ENCODE peak calls at places on chromosomes 4 and X, in four cellular contexts. I, C, Y and G are unnamed samples.

GRCh38 chr4:116357758-116358157 is 727.6 kb downstream of the TRAM1L1 start:
- DNase-seq in I (no peak), C (no peak), Y (no peak), G (peak)

GRCh38 chrX:44451056-44451455 is 91.6 kb downstream of the FUNDC1 start:
- DNase-seq in I (no peak), Y (no peak), C (no peak), G (no peak)

GRCh38 chr4:73828945-73829344 is 7.5 kb upstream of the CXCL6 start:
- DNase-seq in Y (no peak), C (no peak), I (no peak), G (no peak)

GRCh38 chr4:111778543-111778942 is 366.7 kb upstream of the FAM241A start:
- DNase-seq in C (no peak), Y (no peak), I (no peak), G (no peak)

GRCh38 chr4:100736651-100737450 is 219.0 kb upstream of the EMCN start:
- DNase-seq in C (no peak), Y (no peak), I (no peak), G (no peak)

GRCh38 chrX:110049096-110049495 is 46.2 kb downstream of the TMEM164 start:
- DNase-seq in C (no peak), Y (no peak), I (no peak), G (no peak)

GRCh38 chr4:122958505-122958904 is 36.1 kb upstream of the NUDT6 start:
- DNase-seq in Y (no peak), C (no peak), I (no peak), G (no peak)

GRCh38 chr4:157509286-157509685 is 288.8 kb downstream of the GRIA2 start:
- DNase-seq in I (no peak), C (no peak), Y (no peak), G (no peak)

GRCh38 chrX:41086627-41086932 is 1.3 kb downstream of the USP9X start:
- DNase-seq in Y (no peak), I (no peak), C (peak), G (no peak)

GRCh38 chr4:42278709-42279324 is 118.5 kb upstream of the SHISA3 start:
- DNase-seq in Y (no peak), I (no peak), C (no peak), G (no peak)

GRCh38 chr4:138595731-138596465 is 353.7 kb upstream of the SLC7A11 start:
- DNase-seq in Y (no peak), I (peak), C (no peak), G (no peak)

GRCh38 chrX:8783100-8784098 is 17.8 kb downstream of the FAM9A start:
- DNase-seq in C (no peak), I (no peak), Y (no peak), G (no peak)

GRCh38 chr4:76673361-76673760 is 224.6 kb downstream of the SOWAHB start:
- DNase-seq in C (no peak), I (no peak), Y (no peak), G (no peak)

GRCh38 chr4:176277162-176277904 is 8.3 kb upstream of the ASB5 start:
- DNase-seq in C (peak), I (peak), Y (peak), G (peak)

GRCh38 chr4:762211-763190 is 56.9 kb downstream of the PCGF3 start:
- DNase-seq in Y (no peak), I (no peak), C (peak), G (peak)

GRCh38 chr4:43410636-43411035 is 518.1 kb downstream of the GRXCR1 start:
- DNase-seq in C (no peak), I (no peak), Y (no peak), G (no peak)

GRCh38 chr4:173073939-173074500 is 94.6 kb upstream of the GALNT7 start:
- DNase-seq in C (no peak), Y (no peak), I (no peak), G (no peak)

GRCh38 chrX:119235872-119236598 is at the start of gene PGRMC1:
- DNase-seq in Y (peak), I (peak), C (peak), G (peak)

DNA sequence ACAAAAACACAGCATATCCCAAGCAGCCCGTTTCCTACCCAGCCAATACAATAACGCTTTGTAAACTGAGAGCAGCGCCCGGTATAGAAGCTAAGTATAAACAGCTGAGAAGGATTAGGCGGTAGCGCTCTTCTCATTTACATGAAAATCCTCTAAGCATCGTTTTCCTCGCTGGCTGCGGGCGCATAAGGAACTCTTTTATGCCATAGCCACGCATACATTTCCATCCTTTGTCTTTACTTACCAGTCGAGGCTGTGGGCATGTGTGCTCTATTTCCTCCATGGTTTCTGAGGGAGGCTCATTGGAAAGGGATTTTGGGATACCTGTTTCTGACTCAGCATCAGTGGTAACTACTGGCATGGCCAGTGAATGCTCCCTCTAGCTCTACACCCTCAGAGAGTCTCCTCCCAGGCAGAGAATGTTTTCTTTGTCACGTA is 383 bp downstream of the PCYT1B start:
- DNase-seq in I (no peak), Y (no peak), C (no peak), G (no peak)
- H3K4me3 ChIP-seq in I (peak), Y (peak), C (no peak), G (no peak)

GRCh38 chrX:132822634-132823012 is 135.8 kb downstream of the HS6ST2 start:
- DNase-seq in C (no peak), I (no peak), Y (no peak), G (no peak)

GRCh38 chrX:132820675-132821074 is 137.8 kb downstream of the HS6ST2 start:
- DNase-seq in I (no peak), C (no peak), Y (no peak), G (no peak)

GRCh38 chrX:132818638-132819037 is 139.8 kb downstream of the HS6ST2 start:
- DNase-seq in C (no peak), Y (no peak), I (no peak), G (no peak)

GRCh38 chrX:132821974-132822633 is 136.3 kb downstream of the HS6ST2 start:
- DNase-seq in C (no peak), I (no peak), Y (no peak), G (peak)

DNA sequence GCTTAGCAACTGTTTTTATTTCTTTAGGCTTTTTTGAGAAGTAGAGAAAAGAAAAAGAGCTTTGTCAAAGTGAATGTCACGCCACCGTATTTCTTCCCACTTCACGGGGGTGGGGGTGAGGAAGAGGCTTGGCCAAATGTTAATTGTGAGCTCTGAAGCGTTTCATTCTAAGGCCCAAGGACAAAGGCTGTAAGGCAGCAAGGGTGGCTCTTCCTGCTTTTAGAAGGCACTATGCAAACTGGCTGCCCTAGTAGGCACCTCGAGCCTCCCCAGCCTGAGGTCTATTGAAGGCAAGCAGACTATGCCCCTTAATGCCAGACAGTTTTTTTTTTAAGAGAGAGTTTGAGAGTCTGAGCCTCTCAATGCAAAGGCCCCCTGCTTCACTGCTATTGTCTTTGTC is 138.5 kb downstream of the HS6ST2 start:
- DNase-seq in C (no peak), Y (no peak), I (no peak), G (no peak)
- H3K4me3 ChIP-seq in C (no peak), Y (no peak), I (no peak), G (no peak)

DNA sequence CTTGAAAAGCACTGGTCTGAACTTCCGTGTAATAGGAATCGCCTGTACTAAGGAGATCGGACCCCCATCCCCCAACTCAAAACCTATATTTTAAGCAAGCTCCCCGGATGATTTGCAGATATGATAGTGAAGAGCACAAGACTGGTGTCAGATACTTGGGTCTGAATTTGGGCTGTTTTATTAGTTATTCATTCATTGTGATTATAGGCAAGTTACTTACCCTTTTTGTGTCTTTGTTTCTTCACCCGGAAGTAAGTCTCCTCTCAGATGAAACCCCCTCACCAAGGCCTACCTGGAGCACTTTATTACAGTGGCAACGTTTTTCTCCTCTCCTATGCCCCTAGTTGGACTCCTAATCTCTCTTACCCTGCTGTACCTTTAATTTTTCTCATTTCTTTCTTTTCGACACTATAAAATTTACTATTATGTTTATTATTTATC is 17.4 kb downstream of the STAP1 start:
- DNase-seq in I (no peak), C (no peak), Y (no peak), G (no peak)
- H3K4me3 ChIP-seq in I (no peak), C (no peak), Y (no peak), G (no peak)

GRCh38 chrX:17656035-17656418 is 81.3 kb upstream of the SCML1 start:
- DNase-seq in Y (no peak), I (no peak), C (no peak), G (no peak)
- H3K4me3 ChIP-seq in Y (peak), I (peak), C (no peak), G (no peak)

GRCh38 chr4:5892321-5893012 is 419 bp downstream of the CRMP1 start:
- DNase-seq in Y (no peak), I (no peak), C (no peak), G (no peak)
- H3K4me3 ChIP-seq in Y (no peak), I (no peak), C (no peak), G (no peak)

GRCh38 chrX:3346436-3347329 is at the start of gene MXRA5:
- DNase-seq in I (no peak), C (peak), Y (peak), G (no peak)
- H3K4me3 ChIP-seq in I (peak), C (no peak), Y (peak), G (no peak)

GRCh38 chrX:13761606-13762005 is 27.1 kb downstream of the OFD1 start:
- DNase-seq in I (no peak), Y (no peak), C (no peak), G (no peak)

GRCh38 chrX:13762015-13762414 is 27.5 kb downstream of the OFD1 start:
- DNase-seq in C (no peak), I (no peak), Y (no peak), G (no peak)

GRCh38 chrX:13764284-13764683 is 29.7 kb downstream of the OFD1 start:
- DNase-seq in Y (no peak), C (no peak), I (no peak), G (no peak)

GRCh38 chrX:13764765-13765164 is 30.2 kb downstream of the OFD1 start:
- DNase-seq in Y (no peak), C (no peak), I (no peak), G (no peak)

GRCh38 chrX:13763489-13763888 is 28.9 kb downstream of the OFD1 start:
- DNase-seq in Y (no peak), C (no peak), I (no peak), G (no peak)
- H3K4me3 ChIP-seq in Y (no peak), C (no peak), I (no peak), G (no peak)

GRCh38 chr4:4856071-4857000 is 3.1 kb upstream of the MSX1 start:
- DNase-seq in C (no peak), Y (no peak), I (no peak), G (peak)
- H3K4me3 ChIP-seq in C (no peak), Y (peak), I (peak), G (no peak)

GRCh38 chr4:108166038-108166437 is 2.7 kb downstream of the LEF1 start:
- DNase-seq in C (no peak), I (no peak), Y (no peak), G (no peak)

GRCh38 chr4:108163352-108163751 is 5.4 kb downstream of the LEF1 start:
- DNase-seq in Y (no peak), C (no peak), I (no peak), G (no peak)

GRCh38 chr4:108168213-108168671 is 490 bp downstream of the LEF1 start:
- DNase-seq in Y (no peak), C (no peak), I (no peak), G (no peak)

GRCh38 chr4:108166441-108167315 is 2.1 kb downstream of the LEF1 start:
- DNase-seq in I (no peak), C (peak), Y (no peak), G (no peak)

GRCh38 chr4:108165601-108166000 is 3.1 kb downstream of the LEF1 start:
- DNase-seq in Y (no peak), I (no peak), C (no peak), G (no peak)
- H3K4me3 ChIP-seq in Y (no peak), I (no peak), C (no peak), G (no peak)